ENCODE peak calls at places on chromosomes 3 and 15, in seven cellular contexts. E is right cardiac atrium; A is WERI-Rb-1; O is activated CD4-positive, alpha-beta T cell treated with anti-CD3 and anti-CD28 coated beads, Interleukin-2, amount 50 U/mL, for 1 hour; N is left cardiac atrium; M is hypothalamus; R is Peyer's patch. S is an unnamed sample.

GRCh38 chr3:33722186-33722585 is 4.1 kb upstream of the CLASP2 start:
- DNase-seq in E (no peak), A (no peak), O (no peak), N (no peak), M (no peak), R (no peak), S (no peak)

GRCh38 chr3:45923755-45924154 is 19.5 kb upstream of the CXCR6 start:
- DNase-seq in E (no peak), A (no peak), O (no peak), N (no peak), M (no peak), R (no peak), S (no peak)

GRCh38 chr3:129690406-129690805 is 83.9 kb upstream of the PLXND1 start:
- DNase-seq in E (no peak), A (peak), O (peak), N (no peak), M (peak), R (no peak), S (peak)

GRCh38 chr3:7953449-7954015 is 548.1 kb upstream of the LMCD1 start:
- DNase-seq in E (no peak), A (no peak), O (no peak), N (no peak), M (no peak), R (no peak), S (no peak)

GRCh38 chr3:64814360-64814759 is 126.6 kb upstream of the ADAMTS9 start:
- DNase-seq in E (no peak), A (no peak), O (no peak), N (no peak), M (no peak), R (no peak), S (no peak)

GRCh38 chr3:118713502-118714207 is 321.0 kb downstream of the IGSF11 start:
- DNase-seq in E (no peak), A (no peak), O (no peak), N (no peak), M (no peak), R (no peak), S (no peak)

GRCh38 chr15:101063891-101064794 is 145.0 kb downstream of the LRRK1 start:
- DNase-seq in E (peak), A (no peak), O (no peak), N (peak), M (peak), R (peak), S (no peak)

GRCh38 chr15:55750706-55751105 is 7.8 kb upstream of the PRTG start:
- DNase-seq in E (no peak), A (no peak), O (no peak), N (no peak), M (no peak), R (no peak), S (no peak)

GRCh38 chr15:40054056-40054745 is 15.2 kb upstream of the SRP14 start:
- DNase-seq in E (peak), A (no peak), O (no peak), N (no peak), M (no peak), R (no peak), S (peak)

GRCh38 chr15:70480196-70480856 is 283.0 kb downstream of the UACA start:
- DNase-seq in E (peak), A (no peak), O (peak), N (peak), M (no peak), R (peak), S (no peak)

GRCh38 chr3:75906555-75907112 is 121.3 kb upstream of the ZNF717 start:
- DNase-seq in E (peak), A (peak), O (no peak), N (no peak), M (peak), R (no peak), S (no peak)

GRCh38 chr3:149815318-149815717 is 2.3 kb downstream of the RNF13 start:
- DNase-seq in E (no peak), A (no peak), O (no peak), N (no peak), M (no peak), R (no peak), S (no peak)

S was measured in adrenal gland.